ENCODE peak calls at places on chromosomes 12 and 14, in six cellular contexts. K is AG09319, O is MV-4-11, C is Peyer's patch, W is EH, E is substantia nigra. L is an unnamed sample.

GRCh38 chr14:106372870-106373657 is 846.7 kb downstream of the TMEM121 start:
- DNase-seq in K (no peak), O (peak), C (peak), W (no peak), E (no peak), L (peak)

GRCh38 chr12:95004610-95005009 is 1.1 kb upstream of the NDUFA12 start:
- DNase-seq in K (no peak), O (peak), C (no peak), W (peak), E (no peak), L (no peak)

GRCh38 chr12:69982081-69982480 is 157.1 kb downstream of the MYRFL start:
- DNase-seq in K (peak), O (peak), C (no peak), W (no peak), E (no peak), L (no peak)

GRCh38 chr12:99383258-99383657 is 264.3 kb upstream of the GARIN6 start:
- DNase-seq in K (no peak), O (no peak), C (no peak), W (no peak), E (no peak), L (no peak)

GRCh38 chr14:76133103-76133502 is 18.6 kb upstream of the GPATCH2L start:
- DNase-seq in K (no peak), O (peak), C (no peak), W (peak), E (no peak), L (peak)

GRCh38 chr14:103207038-103207403 is 83.8 kb downstream of the TNFAIP2 start:
- DNase-seq in K (peak), O (no peak), C (peak), W (peak), E (no peak), L (no peak)

GRCh38 chr14:89486961-89487360 is 69.9 kb upstream of the FOXN3 start:
- DNase-seq in K (no peak), O (peak), C (no peak), W (no peak), E (no peak), L (no peak)

GRCh38 chr12:59444932-59445331 is 150.9 kb upstream of the SLC16A7 start:
- DNase-seq in K (no peak), O (no peak), C (no peak), W (peak), E (no peak), L (no peak)

GRCh38 chr14:70658899-70659298 is 17.2 kb downstream of the TTC9 start:
- DNase-seq in K (no peak), O (peak), C (peak), W (no peak), E (no peak), L (no peak)

GRCh38 chr14:101250336-101250947 is 310.9 kb upstream of the DIO3 start:
- DNase-seq in K (no peak), O (no peak), C (peak), W (no peak), E (no peak), L (no peak)

GRCh38 chr12:6205144-6205539 is 4.9 kb downstream of the CD9 start:
- DNase-seq in K (no peak), O (no peak), C (no peak), W (no peak), E (no peak), L (no peak)

GRCh38 chr12:14601692-14602091 is 34.0 kb upstream of the PLBD1 start:
- DNase-seq in K (no peak), O (no peak), C (no peak), W (no peak), E (no peak), L (no peak)

GRCh38 chr14:94059998-94060397 is 21.0 kb downstream of the DDX24 start:
- DNase-seq in K (no peak), O (no peak), C (no peak), W (no peak), E (no peak), L (no peak)

GRCh38 chr12:48937170-48937569 is 11.9 kb upstream of the FKBP11 start:
- DNase-seq in K (no peak), O (peak), C (no peak), W (no peak), E (no peak), L (no peak)

GRCh38 chr12:53793221-53793620 is 41.4 kb upstream of the CISTR start:
- DNase-seq in K (no peak), O (no peak), C (no peak), W (no peak), E (no peak), L (no peak)

GRCh38 chr14:104138098-104138890 is at the start of gene KIF26A:
- DNase-seq in K (no peak), O (no peak), C (peak), W (no peak), E (no peak), L (no peak)

L was measured in Caki2.